ENCODE peak calls at places on chromosome 21, in nine cellular contexts. B is SJSA1; V is stimulated activated effector memory CD8-positive, alpha-beta T cell treated with anti-CD3 and anti-CD28 coated beads, Interleukin-12 subunit alpha, Interleukin-12 subunit beta, amount 100 ng/mL, for 72 hours; J is non-pigmented ciliary epithelial cell; Y is LHCN-M2; D is fibroblast of mammary gland; W is HFFc6; G is smooth muscle cell of the brain vasculature; O is neural progenitor cell. Q is an unnamed sample.

GRCh38 chr21:42320791-42321190 is 5.6 kb upstream of the TFF3 start:
- DNase-seq in B (no peak), V (no peak), J (no peak), Y (no peak), D (no peak), W (no peak), G (no peak), O (no peak), Q (no peak)

GRCh38 chr21:42093991-42094417 is 22.9 kb downstream of the UMODL1 start:
- DNase-seq in B (peak; percentile 85), V (no peak), J (peak; percentile 89), Y (peak; percentile 52), D (peak; percentile 88), W (peak; percentile 83), G (peak; percentile 76), O (no peak), Q (no peak)

GRCh38 chr21:45011911-45012660 is 62.3 kb upstream of the ADARB1 start:
- DNase-seq in B (peak; percentile 99), V (no peak), J (peak; percentile 74), Y (peak; percentile 95), D (peak; percentile 83), W (peak; percentile 23), G (no peak), O (peak; percentile 89), Q (peak; percentile 23)

GRCh38 chr21:16535100-16535418 is 805.3 kb downstream of the USP25 start:
- DNase-seq in B (peak; percentile 46), V (no peak), J (no peak), Y (peak; percentile 93), D (peak; percentile 96), W (peak; percentile 87), G (peak; percentile 13), O (peak; percentile 8), Q (peak; percentile 85)

GRCh38 chr21:25449950-25450349 is 157.3 kb downstream of the MRPL39 start:
- DNase-seq in B (no peak), V (no peak), J (no peak), Y (no peak), D (no peak), W (no peak), G (no peak), O (no peak), Q (no peak)

GRCh38 chr21:28239345-28239744 is 753.3 kb downstream of the LTN1 start:
- DNase-seq in B (no peak), V (no peak), J (no peak), Y (no peak), D (no peak), W (no peak), G (no peak), O (no peak), Q (peak; percentile 31)

GRCh38 chr21:45073301-45074047 is 906 bp upstream of the ADARB1 start:
- DNase-seq in B (peak; percentile 15), V (no peak), J (no peak), Y (no peak), D (peak; percentile 19), W (no peak), G (no peak), O (peak; percentile 66), Q (peak; percentile 52)

GRCh38 chr21:45972353-45972715 is 9.2 kb upstream of the COL6A1 start:
- DNase-seq in B (peak; percentile 42), V (no peak), J (no peak), Y (no peak), D (no peak), W (no peak), G (no peak), O (no peak), Q (no peak)

GRCh38 chr21:46099476-46099875 is 1.6 kb downstream of the COL6A2 start:
- DNase-seq in B (peak; percentile 34), V (no peak), J (no peak), Y (no peak), D (peak; percentile 52), W (no peak), G (no peak), O (peak; percentile 34), Q (peak; percentile 10)

GRCh38 chr21:38777521-38777920 is 28.2 kb upstream of the ETS2 start:
- DNase-seq in B (no peak), V (no peak), J (no peak), Y (no peak), D (no peak), W (no peak), G (no peak), O (no peak), Q (no peak)

GRCh38 chr21:45014747-45015468 is 59.5 kb upstream of the ADARB1 start:
- DNase-seq in B (no peak), V (no peak), J (no peak), Y (no peak), D (no peak), W (no peak), G (no peak), O (no peak), Q (peak; percentile 1)

GRCh38 chr21:34999397-34999941 is 49.6 kb downstream of the RUNX1 start:
- DNase-seq in B (no peak), V (no peak), J (no peak), Y (peak; percentile 63), D (peak; percentile 40), W (no peak), G (no peak), O (no peak), Q (no peak)

GRCh38 chr21:43987509-43987908 is 24.6 kb upstream of the TRAPPC10 start:
- DNase-seq in B (no peak), V (no peak), J (no peak), Y (no peak), D (no peak), W (no peak), G (no peak), O (no peak), Q (no peak)

GRCh38 chr21:35423694-35424093 is 374.6 kb upstream of the RUNX1 start:
- DNase-seq in B (no peak), V (no peak), J (no peak), Y (peak; percentile 72), D (peak; percentile 90), W (no peak), G (no peak), O (no peak), Q (no peak)

GRCh38 chr21:33479679-33480480 is at the start of gene TMEM50B:
- DNase-seq in B (peak; percentile 87), V (peak; percentile 92), J (peak; percentile 75), Y (peak; percentile 94), D (peak; percentile 93), W (peak; percentile 90), G (peak; percentile 82), O (peak; percentile 97), Q (peak; percentile 96)

GRCh38 chr21:40466893-40467483 is 380.0 kb downstream of the DSCAM start:
- DNase-seq in B (no peak), V (no peak), J (no peak), Y (no peak), D (peak; percentile 0), W (peak; percentile 23), G (no peak), O (peak; percentile 33), Q (peak; percentile 14)

GRCh38 chr21:10521091-10521598 is at the start of gene TPTE:
- DNase-seq in B (no peak), V (no peak), J (no peak), Y (no peak), D (no peak), W (no peak), G (no peak), O (no peak), Q (no peak)

Q was measured in body of pancreas.